ENCODE peak calls at places on chromosomes 4 and X, in ten cellular contexts. Y, T, I, U, Q, H, R, K, C and W are unnamed samples.

GRCh38 chr4:88831063-88831462 is 133.4 kb upstream of the NAP1L5 start:
- DNase-seq in R (no peak), Y (no peak), H (no peak), C (no peak), U (no peak), T (no peak), I (no peak), Q (no peak), K (no peak), W (no peak)

GRCh38 chr4:161931089-161931488 is 232.7 kb downstream of the FSTL5 start:
- DNase-seq in Y (no peak), H (no peak), Q (no peak), R (no peak), C (no peak), U (no peak), I (no peak), K (no peak), T (no peak), W (no peak)

GRCh38 chr4:65791807-65792308 is 121.6 kb upstream of the EPHA5 start:
- DNase-seq in Q (no peak), K (no peak), Y (peak; percentile 16), C (no peak), U (no peak), R (no peak), T (no peak), I (peak; percentile 70), H (peak; percentile 67), W (no peak)

GRCh38 chr4:78629991-78630541 is 78.5 kb downstream of the ANXA3 start:
- DNase-seq in Y (no peak), T (no peak), R (no peak), C (no peak), Q (no peak), K (no peak), H (no peak), U (no peak), I (no peak), W (no peak)

GRCh38 chr4:140427104-140427918 is at the start of gene CLGN:
- DNase-seq in U (peak; percentile 88), T (peak; percentile 82), C (peak; percentile 95), I (peak; percentile 43), R (peak; percentile 48), H (peak; percentile 41), K (peak; percentile 93), Y (peak; percentile 31), Q (peak; percentile 64), W (peak; percentile 89)

GRCh38 chrX:86121916-86122315 is 26.3 kb upstream of the DACH2 start:
- DNase-seq in U (no peak), R (no peak), C (no peak), K (peak; percentile 33), Y (no peak), T (no peak), H (no peak), I (no peak), Q (no peak), W (no peak)

GRCh38 chrX:46863072-46863471 is 26.2 kb downstream of the RP2 start:
- DNase-seq in H (no peak), Q (no peak), T (no peak), Y (no peak), C (no peak), I (no peak), U (no peak), K (no peak), R (no peak), W (no peak)

GRCh38 chrX:69153060-69153730 is 12.1 kb downstream of the PJA1 start:
- DNase-seq in Y (peak; percentile 23), C (no peak), I (peak; percentile 16), U (no peak), Q (peak; percentile 45), R (no peak), K (peak; percentile 91), T (peak; percentile 68), H (peak; percentile 52), W (no peak)

GRCh38 chr4:184537269-184538022 is 63.1 kb upstream of the IRF2 start:
- DNase-seq in Q (peak; percentile 99), Y (peak; percentile 94), T (peak; percentile 99), I (peak; percentile 97), C (peak; percentile 99), H (peak; percentile 97), K (peak; percentile 96), R (peak; percentile 96), U (peak; percentile 97), W (peak; percentile 99)

GRCh38 chr4:76525751-76526150 is 90.7 kb downstream of the SHROOM3 start:
- DNase-seq in Y (no peak), R (no peak), I (no peak), K (no peak), U (no peak), C (no peak), T (no peak), H (no peak), Q (no peak), W (no peak)

GRCh38 chr4:36285784-36286480 is 4.5 kb downstream of the DTHD1 start:
- DNase-seq in R (no peak), K (no peak), C (no peak), U (no peak), Y (no peak), H (no peak), T (no peak), Q (no peak), I (peak; percentile 2), W (no peak)

GRCh38 chrX:48498374-48498809 is 10.4 kb upstream of the PORCN start:
- DNase-seq in U (no peak), I (peak; percentile 72), Q (no peak), Y (peak; percentile 89), T (no peak), C (no peak), R (no peak), K (no peak), H (peak; percentile 49), W (peak; percentile 4)

DNA sequence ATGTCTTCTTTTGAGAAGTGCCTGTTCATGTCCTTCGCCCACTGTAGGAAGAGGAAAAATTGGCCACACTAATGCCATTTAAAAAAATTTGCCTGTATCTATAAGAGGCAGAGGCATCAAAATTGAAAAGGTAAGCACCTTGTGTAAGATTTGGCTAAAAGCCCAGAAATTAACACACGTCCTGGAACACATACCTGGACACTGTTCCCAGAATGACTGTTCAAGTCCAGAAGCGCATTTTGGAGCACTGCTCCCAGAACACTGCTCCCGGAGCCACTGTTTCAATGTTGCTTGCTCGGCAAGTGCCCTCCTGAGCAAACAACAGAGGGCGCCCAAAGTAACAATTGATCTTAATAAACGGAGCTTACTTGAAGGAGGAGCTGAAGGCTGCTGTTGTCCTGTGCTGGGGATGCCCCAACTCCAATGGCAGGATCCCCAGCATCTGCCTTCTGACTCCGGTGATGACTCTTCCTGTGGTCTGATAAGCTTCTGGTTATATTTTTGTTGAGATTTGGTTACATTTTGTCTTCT is 1958.6 kb downstream of the C4orf33 start:
- DNase-seq in Q (no peak), K (peak; percentile 54), C (no peak), T (no peak), R (no peak), U (no peak), Y (no peak), I (no peak), H (no peak), W (no peak)
- TF ChIP-seq CTCF in Q (no peak), K (peak; percentile 55), C (no peak), T (no peak), R (no peak), U (no peak), Y (no peak), I (no peak), H (no peak), W (no peak)

DNA sequence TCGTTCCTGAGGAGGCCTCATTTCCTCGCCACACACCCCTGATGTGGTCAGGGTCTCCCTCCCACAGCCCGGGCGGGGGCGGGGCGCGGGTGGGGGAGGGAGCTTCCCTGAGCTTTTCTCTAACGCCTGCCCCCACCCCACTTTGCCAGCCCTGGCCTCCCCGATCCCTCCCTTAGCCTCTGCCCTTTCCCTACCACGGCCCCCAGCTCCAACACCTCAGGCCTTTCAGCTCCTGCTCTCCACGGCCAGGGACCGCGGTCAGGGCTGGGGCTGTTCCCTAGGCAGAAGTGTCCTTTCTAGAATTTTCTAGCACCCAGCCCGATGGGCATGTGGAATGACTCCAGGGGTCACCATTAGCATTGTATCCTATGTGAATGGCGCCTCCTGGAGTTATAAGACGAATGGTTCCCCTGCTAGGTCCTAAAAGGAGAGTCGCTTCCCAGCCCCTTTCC is 201.3 kb upstream of the BCOR start:
- DNase-seq in R (no peak), K (peak; percentile 49), T (no peak), C (peak; percentile 13), I (peak; percentile 4), Q (no peak), H (peak; percentile 9), U (no peak), Y (no peak), W (no peak)
- TF ChIP-seq CTCF in R (no peak), K (peak; percentile 54), T (no peak), C (no peak), I (no peak), Q (peak; percentile 5), H (peak; percentile 20), U (peak; percentile 26), Y (no peak), W (peak; percentile 66)

GRCh38 chr4:7813674-7814073 is 126.0 kb downstream of the AFAP1 start:
- DNase-seq in H (peak; percentile 63), R (peak; percentile 56), C (no peak), T (peak; percentile 26), Q (no peak), Y (peak; percentile 66), I (peak; percentile 91), K (no peak), U (no peak), W (no peak)

GRCh38 chr4:7815981-7816380 is 123.7 kb downstream of the AFAP1 start:
- DNase-seq in H (no peak), I (no peak), R (no peak), Q (no peak), C (no peak), T (no peak), U (no peak), K (no peak), Y (no peak), W (no peak)

GRCh38 chr4:7814451-7814850 is 125.2 kb downstream of the AFAP1 start:
- DNase-seq in R (no peak), H (no peak), U (no peak), I (no peak), Y (no peak), Q (no peak), C (no peak), K (no peak), T (peak; percentile 53), W (no peak)

GRCh38 chr4:7816771-7817170 is 122.9 kb downstream of the AFAP1 start:
- DNase-seq in C (no peak), Y (no peak), R (no peak), I (no peak), K (no peak), U (no peak), T (peak; percentile 47), Q (no peak), H (no peak), W (no peak)

GRCh38 chr4:7815562-7815961 is 124.1 kb downstream of the AFAP1 start:
- DNase-seq in T (peak; percentile 69), C (no peak), I (peak; percentile 96), Y (peak; percentile 95), U (no peak), R (no peak), K (no peak), H (peak; percentile 82), Q (no peak), W (no peak)
- TF ChIP-seq CTCF in T (no peak), C (no peak), I (peak; percentile 20), Y (peak; percentile 29), U (no peak), R (no peak), K (no peak), H (no peak), Q (no peak), W (peak; percentile 59)

DNA sequence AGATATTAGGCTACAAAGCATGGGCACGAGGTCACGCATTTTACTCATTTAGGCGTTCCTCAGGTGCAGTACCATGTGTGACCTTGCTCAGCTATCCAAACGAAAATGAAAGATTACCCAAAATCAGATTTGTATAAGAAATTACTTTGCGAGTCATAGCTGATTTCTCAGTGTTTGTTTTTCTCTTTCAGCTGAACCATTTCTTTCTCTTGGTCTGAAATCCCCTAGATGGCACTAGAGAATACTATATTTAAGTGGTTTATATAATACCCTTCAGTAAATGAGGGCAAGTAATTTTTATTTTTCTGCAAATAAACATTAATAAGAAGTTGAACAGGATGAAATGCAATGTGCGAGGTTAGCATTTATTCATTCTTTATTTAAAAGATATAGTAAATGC is 496.6 kb downstream of the STIM2 start:
- DNase-seq in Y (peak; percentile 37), R (no peak), H (peak; percentile 45), Q (no peak), U (no peak), K (no peak), T (no peak), I (peak; percentile 13), C (no peak), W (no peak)
- TF ChIP-seq CTCF in Y (peak; percentile 48), R (no peak), H (peak; percentile 47), Q (peak; percentile 11), U (peak; percentile 38), K (peak; percentile 56), T (no peak), I (peak; percentile 7), C (no peak), W (peak; percentile 75)